ENCODE peak calls at places on chromosome 4, in four cellular contexts. W is fibroblast of lung; F is naive thymus-derived CD4-positive, alpha-beta T cell; Z is left lung. A is an unnamed sample. For H3K27me3, the result is how much of the 10 kb centered on the place peaks cover.

GRCh38 chr4:150818129-150818528 is 197.0 kb downstream of the LRBA start:
- DNase-seq in W (no peak), Z (no peak), F (no peak), A (no peak)

GRCh38 chr4:168587326-168588125 is 90.7 kb downstream of the PALLD start:
- DNase-seq in F (no peak), W (peak), Z (no peak), A (no peak)

GRCh38 chr4:114296126-114296525 is 302.5 kb upstream of the UGT8 start:
- DNase-seq in F (no peak), W (no peak), Z (peak), A (no peak)

GRCh38 chr4:102817021-102817605 is 10.2 kb downstream of the UBE2D3 start:
- DNase-seq in F (no peak), W (peak), Z (no peak), A (no peak)

GRCh38 chr4:108051343-108051742 is 61.7 kb downstream of the HADH start:
- DNase-seq in W (no peak), F (no peak), Z (no peak), A (no peak)

GRCh38 chr4:170591076-170591475 is 501.3 kb upstream of the AADAT start:
- DNase-seq in F (no peak), W (no peak), Z (no peak), A (no peak)

GRCh38 chr4:40916218-40916555 is 166.4 kb downstream of the NSUN7 start:
- DNase-seq in W (peak), F (no peak), Z (no peak), A (no peak)

GRCh38 chr4:77819409-77819835 is 254 bp upstream of the CNOT6L start:
- DNase-seq in Z (peak), W (no peak), F (peak), A (no peak)

GRCh38 chr4:89754531-89754930 is 82.4 kb downstream of the SNCA start:
- DNase-seq in Z (no peak), F (no peak), W (peak), A (no peak)

GRCh38 chr4:172377486-172378140 is 564.4 kb downstream of the GALNTL6 start:
- DNase-seq in W (no peak), F (no peak), Z (peak), A (no peak)

GRCh38 chr4:26787461-26788340 is 72.9 kb upstream of the STIM2 start:
- DNase-seq in W (peak), F (peak), Z (peak), A (peak)

GRCh38 chr4:15809058-15809457 is 30.9 kb downstream of the CD38 start:
- DNase-seq in Z (no peak), F (no peak), W (no peak), A (no peak)
- H3K4me3 ChIP-seq in Z (peak), F (no peak), W (no peak), A (no peak)

GRCh38 chr4:126603210-126603609 is 1029.5 kb upstream of the INTU start:
- DNase-seq in W (no peak), F (no peak), Z (no peak), A (no peak)
- H3K27me3 ChIP-seq in W (under half), F (under half), Z (under half), A (under half)

GRCh38 chr4:139887962-139888735 is 222.5 kb downstream of the MGST2 start:
- DNase-seq in W (no peak), Z (no peak), F (no peak), A (no peak)

GRCh38 chr4:139890810-139891209 is 225.2 kb downstream of the MGST2 start:
- DNase-seq in Z (no peak), F (no peak), W (peak), A (no peak)

GRCh38 chr4:139887378-139887801 is 221.8 kb downstream of the MGST2 start:
- DNase-seq in W (peak), Z (no peak), F (no peak), A (no peak)

GRCh38 chr4:139889194-139889762 is 223.7 kb downstream of the MGST2 start:
- DNase-seq in Z (no peak), W (no peak), F (no peak), A (no peak)

GRCh38 chr4:139889901-139890300 is 224.3 kb downstream of the MGST2 start:
- DNase-seq in Z (no peak), F (no peak), W (no peak), A (no peak)
- H3K4me3 ChIP-seq in Z (no peak), F (no peak), W (no peak), A (no peak)

DNA sequence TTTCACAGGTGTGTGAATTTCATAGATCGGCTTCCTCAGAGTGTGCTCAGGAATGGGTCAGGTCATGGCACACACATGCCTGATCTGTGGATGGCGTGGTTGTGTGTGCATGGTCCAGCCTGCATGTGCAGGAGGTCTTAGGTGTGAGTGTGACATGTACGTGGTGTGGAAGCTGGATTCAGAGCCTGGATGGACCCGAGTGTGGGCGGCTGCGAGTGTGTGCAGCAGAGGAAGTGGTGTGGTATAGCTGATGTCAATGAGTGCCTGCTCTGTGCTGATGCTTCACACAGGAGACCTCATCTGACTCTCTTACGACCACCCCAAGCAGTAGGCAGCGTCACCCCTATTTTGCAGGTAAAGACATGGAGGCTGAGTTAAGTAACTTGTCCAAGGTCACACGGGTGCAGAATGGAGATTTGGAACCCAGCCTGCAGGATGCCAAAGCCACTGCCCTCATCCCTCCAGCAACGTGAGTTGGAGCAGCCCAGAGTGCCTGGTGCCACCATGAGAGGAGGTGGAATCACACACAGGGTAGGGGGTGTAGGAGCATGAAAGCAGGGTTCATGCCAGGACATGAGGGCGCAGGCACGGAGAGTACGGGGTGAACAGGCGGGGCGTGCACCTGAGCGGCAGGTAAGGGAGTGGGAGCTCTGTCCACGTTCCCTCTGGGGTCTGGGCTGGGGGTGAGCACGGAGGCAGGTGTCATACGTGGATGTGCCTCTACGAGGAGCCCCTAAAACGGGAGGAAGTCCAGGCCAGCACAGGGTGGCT is 24.2 kb upstream of the C4orf50 start:
- DNase-seq in F (no peak), Z (no peak), W (no peak), A (no peak)
- H3K27me3 ChIP-seq in F (under half), Z (under half), W (under half), A (under half)

DNA sequence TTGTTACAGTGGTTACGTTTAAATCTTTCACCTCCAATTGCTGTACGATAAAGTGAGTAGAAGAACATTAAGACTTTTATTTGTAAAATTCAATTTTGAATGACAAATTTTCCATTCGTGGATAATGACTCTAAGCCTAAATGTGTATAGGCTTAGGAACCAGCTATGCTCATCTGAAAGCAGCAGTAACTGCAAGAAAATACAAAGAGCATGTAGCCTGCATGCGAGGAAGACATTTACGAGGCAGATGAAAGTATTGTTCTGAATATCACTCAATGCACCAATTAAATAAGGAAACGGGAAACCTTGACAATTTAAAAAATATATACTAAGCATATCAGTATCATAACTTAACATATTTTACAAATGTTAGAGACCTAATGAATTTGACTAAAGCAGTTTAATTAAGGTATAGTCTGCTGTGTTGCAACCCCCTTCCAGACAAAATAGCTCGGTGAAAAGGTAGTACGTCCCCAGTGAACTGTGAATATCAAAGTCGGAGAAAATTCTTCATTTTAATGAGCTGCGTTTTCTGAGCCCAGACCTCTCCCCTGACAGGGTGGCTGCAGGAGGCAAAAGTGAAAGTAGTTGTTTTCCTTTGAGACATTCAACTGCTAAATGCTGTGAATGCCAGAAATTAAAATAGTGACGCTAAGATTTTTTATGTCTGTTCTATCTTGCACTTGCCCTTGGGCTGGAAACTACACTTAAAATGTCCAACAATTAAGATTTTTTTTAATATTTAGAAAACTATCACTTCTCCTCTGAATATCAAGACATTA is 1236.5 kb upstream of the TENM3 start:
- DNase-seq in Z (no peak), F (no peak), W (peak), A (no peak)
- H3K4me3 ChIP-seq in Z (no peak), F (no peak), W (no peak), A (no peak)

DNA sequence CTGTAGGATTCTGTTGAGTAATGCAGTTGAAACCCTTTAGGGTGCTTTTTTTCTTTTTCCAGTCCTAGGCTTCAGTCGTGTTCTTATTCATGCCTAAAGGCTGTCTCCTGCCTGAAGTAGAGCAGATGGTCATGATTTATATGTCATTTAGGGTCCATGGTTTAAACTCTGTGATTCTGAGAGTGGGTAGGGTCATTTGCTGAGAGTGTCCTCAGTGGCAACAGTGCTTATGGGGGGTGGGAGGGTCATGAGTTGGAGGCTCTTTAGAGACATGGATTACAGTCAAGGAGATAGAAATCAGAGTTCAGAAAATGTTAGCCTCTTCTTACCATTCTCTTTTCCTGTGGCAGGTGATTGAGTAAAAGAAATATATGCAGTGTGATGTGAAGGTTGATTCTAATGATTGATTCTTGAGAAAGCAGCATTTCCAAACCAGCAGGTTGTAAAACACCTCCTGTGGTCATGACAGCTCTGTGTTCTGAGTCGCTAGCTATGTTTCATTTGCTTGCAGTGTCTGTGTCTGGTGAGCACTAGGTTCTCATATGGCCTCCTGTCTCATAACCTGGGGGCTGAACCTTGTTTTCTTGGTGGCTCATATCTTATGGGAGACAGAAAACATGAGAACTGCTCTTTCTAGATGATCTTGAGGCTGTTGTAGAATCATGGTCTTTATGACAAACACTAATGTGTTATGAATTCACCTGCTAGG is 60.5 kb downstream of the JADE1 start:
- DNase-seq in W (no peak), Z (no peak), F (no peak), A (no peak)
- H3K27me3 ChIP-seq in W (under half), Z (under half), F (under half), A (under half)

DNA sequence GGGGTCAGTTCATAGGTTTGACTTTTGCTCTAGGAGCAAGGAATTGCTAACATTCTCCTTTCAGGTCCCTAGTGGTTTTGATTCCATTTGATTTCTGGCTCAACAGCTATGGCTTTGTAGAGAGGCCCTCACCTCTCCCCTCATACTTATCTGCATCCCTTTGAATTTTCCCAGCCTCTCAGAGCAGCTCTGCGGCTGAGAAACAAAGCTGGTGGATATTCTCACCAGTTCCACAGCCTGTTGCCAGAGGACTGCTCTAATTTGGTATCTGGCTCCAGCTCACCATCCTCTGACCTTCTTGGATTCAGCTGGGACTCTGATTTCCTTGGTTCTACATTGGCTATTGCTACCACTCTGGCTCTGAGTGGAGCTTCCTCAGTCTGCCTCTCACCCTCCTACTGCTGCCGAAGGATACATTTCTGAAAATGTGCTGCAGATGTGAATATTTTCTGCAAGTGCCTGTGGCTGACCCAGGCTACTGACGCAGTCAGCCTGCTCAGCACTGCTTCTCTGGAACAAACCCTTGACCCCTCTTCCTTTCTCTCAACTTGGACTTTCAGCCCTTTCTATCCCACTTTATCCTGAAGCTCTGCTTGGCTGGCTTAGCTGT is 110.9 kb upstream of the ENPEP start:
- DNase-seq in Z (no peak), F (no peak), W (no peak), A (no peak)
- H3K4me3 ChIP-seq in Z (no peak), F (no peak), W (no peak), A (no peak)

DNA sequence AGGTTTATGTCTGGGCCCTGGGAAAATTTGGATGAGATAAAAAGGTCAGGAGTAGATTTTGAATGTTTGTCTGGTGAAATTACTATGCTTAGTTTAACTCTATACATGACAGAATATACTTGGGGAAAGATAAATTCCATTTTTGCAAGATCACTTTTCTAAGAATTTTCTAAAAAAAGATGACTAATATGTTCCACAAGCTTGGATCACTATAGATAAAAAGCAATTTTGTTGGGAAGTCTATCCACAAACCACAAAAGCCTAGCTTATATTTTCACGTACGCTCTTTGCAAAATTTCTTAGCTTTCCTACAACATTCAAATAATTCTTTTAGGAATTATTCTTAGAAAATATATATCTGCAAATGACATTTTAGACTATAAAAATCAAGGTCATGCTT is 20.6 kb upstream of the COQ2 start:
- DNase-seq in Z (no peak), F (no peak), W (no peak), A (no peak)
- H3K27me3 ChIP-seq in Z (under half), F (under half), W (under half), A (under half)